ENCODE peak calls at places on chromosomes 4 and X, in four cellular contexts. M is T-cell, L is fibroblast of mammary gland, N is T-helper 2 cell. H is an unnamed sample.

GRCh38 chr4:118772149-118773081 is 63.5 kb downstream of the SEC24D start:
- DNase-seq in M (no peak), L (peak; percentile 74), N (peak; percentile 2), H (no peak)

GRCh38 chrX:71493111-71493613 is 39.7 kb upstream of the OGT start:
- DNase-seq in M (no peak), L (peak; percentile 53), N (no peak), H (no peak)

GRCh38 chrX:153226344-153227190 is 47.5 kb downstream of the MAGEA1 start:
- DNase-seq in M (no peak), L (peak; percentile 91), N (no peak), H (no peak)

GRCh38 chrX:12962041-12962504 is 12.8 kb upstream of the TMSB4X start:
- DNase-seq in M (no peak), L (no peak), N (no peak), H (no peak)

GRCh38 chrX:120790118-120790517 is 85.5 kb downstream of the CT47B1 start:
- DNase-seq in M (peak; percentile 2), L (peak; percentile 83), N (peak; percentile 7), H (peak; percentile 5)

GRCh38 chr4:83113429-83113786 is 1.1 kb downstream of the PLAC8 start:
- DNase-seq in M (no peak), L (no peak), N (no peak), H (peak; percentile 76)

GRCh38 chr4:87209696-87210095 is 10.7 kb downstream of the KLHL8 start:
- DNase-seq in M (peak; percentile 18), L (peak; percentile 22), N (no peak), H (no peak)

GRCh38 chr4:184448828-184449227 is 25.5 kb downstream of the IRF2 start:
- DNase-seq in M (no peak), L (peak; percentile 76), N (no peak), H (no peak)

GRCh38 chr4:3716034-3716875 is 49.9 kb upstream of the ADRA2C start:
- DNase-seq in M (no peak), L (no peak), N (no peak), H (no peak)